ENCODE peak calls at places on chromosome 21, in five cellular contexts. M is hepatocyte, V is mammary epithelial cell, R is DND-41, C is OCI-LY7. L is an unnamed sample.
A peak's percentile ranks its signal among the peaks of the same experiment; 100 is the strongest.

GRCh38 chr21:37601027-37601426 is 234.5 kb downstream of the DYRK1A start:
- DNase-seq in M (no peak), V (no peak), R (no peak), C (no peak), L (no peak)

GRCh38 chr21:33059319-33059894 is 10.5 kb upstream of the OLIG1 start:
- DNase-seq in M (peak; percentile 28), V (no peak), R (peak; percentile 54), C (no peak), L (peak; percentile 52)

GRCh38 chr21:38277501-38278111 is 20.8 kb downstream of the KCNJ15 start:
- DNase-seq in M (peak; percentile 72), V (peak; percentile 99), R (no peak), C (no peak), L (peak; percentile 30)

GRCh38 chr21:38787461-38788274 is 18.1 kb upstream of the ETS2 start:
- DNase-seq in M (peak; percentile 92), V (peak; percentile 99), R (peak; percentile 47), C (no peak), L (no peak)

GRCh38 chr21:39434950-39435349 is 10.6 kb downstream of the LCA5L start:
- DNase-seq in M (no peak), V (no peak), R (no peak), C (no peak), L (no peak)

GRCh38 chr21:32131960-32132359 is 146.9 kb downstream of the MIS18A start:
- DNase-seq in M (peak; percentile 43), V (no peak), R (no peak), C (no peak), L (no peak)

GRCh38 chr21:34517491-34518245 is 5.7 kb upstream of the KCNE1 start:
- DNase-seq in M (no peak), V (no peak), R (no peak), C (peak; percentile 43), L (peak; percentile 66)

GRCh38 chr21:37615962-37616361 is 249.4 kb downstream of the DYRK1A start:
- DNase-seq in M (no peak), V (no peak), R (no peak), C (no peak), L (no peak)

GRCh38 chr21:31310750-31311149 is 33.3 kb downstream of the TIAM1 start:
- DNase-seq in M (no peak), V (peak; percentile 70), R (no peak), C (no peak), L (no peak)

GRCh38 chr21:42983102-42983501 is 8.7 kb downstream of the PKNOX1 start:
- DNase-seq in M (no peak), V (no peak), R (peak; percentile 52), C (no peak), L (no peak)
- H3K79me2 ChIP-seq in M (peaks cover 88% of the 10 kb centered on the region), V (peaks cover 72% of the 10 kb centered on the region), R (peaks cover 83% of the 10 kb centered on the region), C (peaks cover 60% of the 10 kb centered on the region), L (peaks cover 23% of the 10 kb centered on the region)

GRCh38 chr21:29333355-29333746 is 34.6 kb downstream of the BACH1 start:
- DNase-seq in M (no peak), V (no peak), R (no peak), C (no peak), L (no peak)
- H3K4me3 ChIP-seq in M (no peak overlapping the region), V (no peak overlapping the region), R (no peak overlapping the region), C (no peak overlapping the region), L (no peak overlapping the region)

GRCh38 chr21:29300547-29301138 is 1.9 kb downstream of the BACH1 start:
- DNase-seq in M (no peak), V (no peak), R (no peak), C (peak; percentile 50), L (peak; percentile 68)
- H3K4me1 ChIP-seq in M (peaks cover 50% of the 10 kb centered on the region), V (peaks cover 40% of the 10 kb centered on the region), R (peaks cover 56% of the 10 kb centered on the region), C (peaks cover 44% of the 10 kb centered on the region), L (peaks cover 64% of the 10 kb centered on the region)

GRCh38 chr21:45161039-45161945 is 86.9 kb downstream of the ADARB1 start:
- DNase-seq in M (peak; percentile 59), V (no peak), R (no peak), C (no peak), L (no peak)
- H3K79me2 ChIP-seq in M (no peaks in the 10 kb centered on the region), V (no peaks in the 10 kb centered on the region), R (no peaks in the 10 kb centered on the region), C (no peaks in the 10 kb centered on the region), L (no peaks in the 10 kb centered on the region)

DNA sequence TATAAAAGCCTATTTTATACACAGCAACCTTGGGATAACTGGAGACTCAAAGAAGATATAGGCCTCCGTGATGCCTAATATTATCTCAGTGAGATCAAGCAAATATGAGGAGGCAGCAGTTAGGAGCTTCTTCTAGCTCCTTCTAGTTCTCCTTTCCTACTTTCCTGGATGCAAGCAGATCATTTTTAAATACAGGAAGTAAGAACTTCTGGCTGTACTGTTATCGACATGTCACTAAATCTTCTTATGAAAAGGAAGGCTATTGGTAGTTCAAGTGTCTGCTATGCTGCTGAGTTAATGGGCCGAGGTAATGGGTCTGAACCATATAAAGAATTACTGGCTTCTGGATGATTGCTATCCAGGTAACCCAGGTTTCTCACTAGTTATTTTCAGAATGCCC is 15.9 kb downstream of the HSPA13 start:
- DNase-seq in M (no peak), V (no peak), R (no peak), C (no peak), L (no peak)
- H3K4me3 ChIP-seq in M (no peak overlapping the region), V (no peak overlapping the region), R (no peak overlapping the region), C (no peak overlapping the region), L (no peak overlapping the region)